ENCODE peak calls at places on chromosomes 12 and 14, in ten cellular contexts. H is psoas muscle, V is right cardiac atrium, Y is colonic mucosa, N is keratinocyte, K is RWPE2, P is aorta, U is small intestine, J is right lobe of liver, X is A549. A is an unnamed sample.

GRCh38 chr12:93008044-93008778 is 79.1 kb upstream of the EEA1 start:
- DNase-seq in H (no peak), V (no peak), N (no peak), P (no peak), U (no peak), J (no peak), Y (no peak), X (no peak), K (no peak), A (no peak)

GRCh38 chr12:106581543-106582263 is 1.1 kb upstream of the RFX4 start:
- DNase-seq in H (no peak), N (no peak), K (no peak), X (no peak), V (no peak), Y (no peak), J (no peak), P (no peak), U (no peak), A (no peak)

GRCh38 chr14:78170203-78170602 is at the start of gene NRXN3:
- DNase-seq in X (peak; percentile 16), K (no peak), N (no peak), J (no peak), U (no peak), V (no peak), P (no peak), Y (peak; percentile 20), H (no peak), A (no peak)

GRCh38 chr12:6336079-6336858 is 5.6 kb downstream of the TNFRSF1A start:
- DNase-seq in U (peak; percentile 99), X (peak; percentile 99), P (peak; percentile 97), N (peak; percentile 97), V (peak; percentile 98), J (peak; percentile 97), H (peak; percentile 96), K (peak; percentile 98), Y (peak; percentile 95), A (peak; percentile 93)

GRCh38 chr12:59737725-59738463 is 142.1 kb downstream of the SLC16A7 start:
- DNase-seq in K (no peak), V (no peak), X (no peak), Y (no peak), P (no peak), J (no peak), N (no peak), U (no peak), H (no peak), A (no peak)

GRCh38 chr12:128069359-128069997 is 197.5 kb upstream of the TMEM132C start:
- DNase-seq in V (no peak), J (no peak), H (no peak), P (no peak), U (peak; percentile 7), N (no peak), K (no peak), Y (peak; percentile 50), X (peak; percentile 60), A (no peak)

GRCh38 chr14:24011051-24011450 is 22.3 kb downstream of the DHRS4L2 start:
- DNase-seq in Y (no peak), N (no peak), P (no peak), V (no peak), U (no peak), X (no peak), K (no peak), J (no peak), H (no peak), A (no peak)

GRCh38 chr14:32224731-32225377 is 21.8 kb upstream of the RNU6-8 start:
- DNase-seq in X (peak; percentile 52), Y (no peak), N (no peak), V (no peak), P (peak; percentile 52), K (no peak), H (peak; percentile 55), J (no peak), U (peak; percentile 47), A (no peak)

GRCh38 chr12:88471641-88472040 is 108.6 kb downstream of the KITLG start:
- DNase-seq in K (no peak), J (no peak), X (peak; percentile 27), U (no peak), V (peak; percentile 39), H (no peak), Y (peak; percentile 22), N (no peak), P (peak; percentile 46), A (no peak)

GRCh38 chr12:11067514-11067913 is 5.4 kb upstream of the TAS2R46 start:
- DNase-seq in P (peak; percentile 49), X (no peak), N (no peak), H (no peak), V (peak; percentile 16), J (peak; percentile 33), U (no peak), K (no peak), Y (peak; percentile 20), A (no peak)

DNA sequence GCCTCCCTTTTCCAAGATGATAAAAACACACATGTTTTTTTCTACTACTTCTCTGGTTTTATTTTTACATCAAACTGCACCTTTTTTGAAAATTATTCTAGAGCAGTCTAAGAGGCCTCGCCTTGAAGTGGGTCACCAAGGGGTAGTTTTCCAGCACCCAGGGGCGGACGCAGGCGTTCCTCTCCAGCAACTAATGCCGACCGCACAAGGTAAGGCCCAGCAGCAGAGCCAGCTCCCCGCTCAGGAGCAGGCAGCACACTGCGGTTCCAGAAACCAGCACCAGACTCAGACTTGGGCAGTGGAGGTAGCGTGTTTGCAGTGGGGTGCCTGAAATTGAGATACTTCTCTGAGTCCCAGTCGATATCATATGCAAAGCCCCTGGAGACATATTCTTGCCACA is 31.6 kb downstream of the EP400 start:
- DNase-seq in X (no peak), H (no peak), Y (no peak), J (no peak), V (no peak), U (no peak), K (no peak), N (no peak), P (no peak), A (no peak)
- H3K27ac ChIP-seq in X (no peak overlapping the region), H (no peak overlapping the region), Y (no peak overlapping the region), J (no peak overlapping the region), V (no peak overlapping the region), U (no peak overlapping the region), K (no peak overlapping the region), N (no peak overlapping the region), P (no peak overlapping the region), A (no peak overlapping the region)

GRCh38 chr12:57839996-57840395 is 6.5 kb downstream of the CTDSP2 start:
- DNase-seq in N (no peak), K (no peak), Y (no peak), V (peak; percentile 26), X (no peak), U (no peak), P (no peak), H (peak; percentile 88), J (no peak), A (no peak)
- H3K4me3 ChIP-seq in N (no peak overlapping the region), K (no peak overlapping the region), Y (no peak overlapping the region), V (no peak overlapping the region), X (no peak overlapping the region), U (no peak overlapping the region), P (no peak overlapping the region), H (peak overlapping the region; percentile 96), J (no peak overlapping the region), A (peak overlapping the region; percentile 95)

GRCh38 chr12:53505086-53505485 is 2.2 kb downstream of the NPFF start:
- DNase-seq in K (no peak), P (peak; percentile 84), U (no peak), H (peak; percentile 77), V (peak; percentile 45), Y (no peak), N (no peak), J (peak; percentile 49), X (no peak), A (no peak)
- H3K27ac ChIP-seq in K (no peak overlapping the region), P (no peak overlapping the region), U (no peak overlapping the region), H (peak overlapping the region; percentile 66), V (no peak overlapping the region), Y (no peak overlapping the region), N (no peak overlapping the region), J (no peak overlapping the region), X (peak overlapping the region; percentile 29), A (peak overlapping the region; percentile 8)

DNA sequence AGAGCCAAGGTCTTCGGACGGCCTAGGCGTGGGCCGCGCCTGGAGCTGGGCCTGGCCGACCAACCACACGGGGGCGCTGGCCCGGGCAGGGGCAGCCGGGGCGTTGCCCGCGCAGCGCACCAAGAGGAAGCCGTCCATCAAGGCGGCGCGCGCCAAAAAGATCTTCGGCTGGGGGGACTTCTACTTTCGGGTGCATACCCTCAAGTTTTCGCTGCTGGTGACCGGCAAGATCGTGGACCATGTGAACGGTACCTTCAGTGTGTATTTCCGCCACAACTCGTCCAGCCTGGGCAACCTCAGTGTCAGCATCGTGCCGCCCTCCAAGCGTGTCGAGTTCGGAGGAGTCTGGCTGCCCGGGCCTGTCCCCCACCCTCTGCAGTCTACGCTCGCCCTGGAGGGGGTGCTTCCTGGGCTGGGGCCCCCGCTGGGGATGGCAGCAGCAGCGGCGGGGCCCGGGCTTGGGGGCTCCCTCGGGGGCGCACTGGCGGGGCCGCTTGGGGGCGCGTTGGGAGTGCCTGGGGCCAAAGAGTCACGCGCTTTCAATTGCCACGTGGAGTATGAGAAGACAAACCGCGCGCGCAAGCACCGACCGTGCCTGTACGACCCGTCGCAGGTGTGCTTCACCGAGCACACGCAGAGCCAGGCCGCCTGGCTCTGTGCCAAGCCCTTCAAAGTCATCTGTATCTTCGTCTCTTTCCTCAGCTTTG is 4.4 kb upstream of the SHMT2 start:
- DNase-seq in X (no peak), V (no peak), J (peak; percentile 77), K (no peak), U (peak; percentile 49), N (no peak), P (peak; percentile 69), Y (peak; percentile 67), H (no peak), A (peak; percentile 55)
- H3K4me3 ChIP-seq in X (no peak overlapping the region), V (no peak overlapping the region), J (no peak overlapping the region), K (no peak overlapping the region), U (no peak overlapping the region), N (no peak overlapping the region), P (no peak overlapping the region), Y (no peak overlapping the region), H (no peak overlapping the region), A (peak overlapping the region; percentile 37)